ENCODE peak calls at places on chromosomes 6 and 20, in four cellular contexts. Q, P, R and K are unnamed samples.
A peak's percentile ranks its signal among the peaks of the same experiment; 100 is the strongest.

GRCh38 chr6:63451238-63451637 is 121.0 kb upstream of the LOC128125822 start:
- DNase-seq in Q (no peak), R (no peak), P (no peak), K (no peak)

GRCh38 chr6:26299286-26300042 is 65.5 kb upstream of the BTN3A2 start:
- DNase-seq in P (no peak), R (no peak), Q (no peak), K (no peak)

GRCh38 chr6:84415517-84415916 is 188.1 kb upstream of the CEP162 start:
- DNase-seq in R (no peak), Q (no peak), P (no peak), K (no peak)

GRCh38 chr6:91633374-91634184 is 1046.7 kb upstream of the MAP3K7 start:
- DNase-seq in P (peak; percentile 11), R (no peak), Q (no peak), K (no peak)

GRCh38 chr6:38432479-38432878 is 207.2 kb downstream of the BTBD9 start:
- DNase-seq in P (no peak), Q (no peak), R (no peak), K (no peak)

GRCh38 chr20:59308493-59309201 is 8.2 kb downstream of the EDN3 start:
- DNase-seq in P (no peak), R (no peak), Q (no peak), K (no peak)

GRCh38 chr20:41234546-41234945 is 83.0 kb downstream of the ZHX3 start:
- DNase-seq in Q (peak; percentile 30), R (peak; percentile 57), P (no peak), K (peak; percentile 78)

GRCh38 chr6:32816746-32817204 is at the start of gene HLA-DOB:
- DNase-seq in P (peak; percentile 16), Q (no peak), R (no peak), K (no peak)

GRCh38 chr6:72622094-72622540 is 253 bp downstream of the KCNQ5 start:
- DNase-seq in P (no peak), Q (no peak), R (peak; percentile 23), K (peak; percentile 73)

GRCh38 chr6:14661696-14662095 is 544.1 kb downstream of the CD83 start:
- DNase-seq in R (no peak), Q (no peak), P (no peak), K (no peak)

DNA sequence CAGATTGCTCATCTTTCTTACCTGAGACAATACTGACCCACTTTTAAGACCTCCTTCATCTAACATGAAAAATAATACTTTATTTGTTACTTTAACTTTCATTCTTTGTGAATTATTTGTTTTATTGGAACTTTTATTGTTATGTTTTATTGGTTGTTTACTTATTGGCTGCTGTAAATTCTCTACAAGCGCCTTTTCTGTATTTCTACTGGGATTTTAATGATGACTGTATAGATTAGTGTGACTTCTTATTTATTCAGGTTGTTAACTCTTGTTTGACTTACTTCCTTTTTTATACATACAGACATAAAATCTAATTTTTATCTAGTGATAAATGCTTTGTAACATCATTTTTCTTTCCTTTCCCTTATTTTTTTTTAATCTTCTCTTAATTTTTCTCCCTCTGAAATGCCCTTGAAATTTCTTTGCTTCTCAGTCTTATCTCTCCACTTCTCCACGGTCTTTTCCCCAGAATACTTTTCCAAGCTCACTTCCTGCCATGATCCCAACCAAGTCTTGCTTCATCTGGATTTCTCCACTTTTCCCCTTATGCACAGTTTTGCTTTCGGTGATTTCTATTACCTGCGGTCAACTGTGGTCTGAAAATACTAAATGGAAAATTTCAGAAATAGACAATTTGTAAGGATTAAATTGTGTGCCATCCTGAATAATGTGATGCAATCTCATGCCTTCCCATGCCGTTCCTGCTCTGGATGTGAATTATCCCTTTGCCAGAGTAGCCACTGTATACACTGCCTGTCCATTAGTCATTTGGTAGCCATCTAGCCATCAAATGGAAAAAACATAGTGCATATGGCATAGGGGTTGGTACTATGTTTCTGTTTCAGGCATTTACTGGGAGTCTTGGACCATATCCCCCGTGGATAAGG is 265.9 kb downstream of the PRL start:
- DNase-seq in Q (no peak), R (no peak), P (no peak), K (no peak)
- H3K27ac ChIP-seq in Q (no peak overlapping the region), R (no peak overlapping the region), P (no peak overlapping the region), K (no peak overlapping the region)

GRCh38 chr6:166169549-166170421 is 2.1 kb upstream of the TBXT start:
- DNase-seq in R (no peak), P (no peak), Q (no peak), K (peak; percentile 31)
- H3K4me3 ChIP-seq in R (no peak overlapping the region), P (no peak overlapping the region), Q (peak overlapping the region; percentile 56), K (no peak overlapping the region)

DNA sequence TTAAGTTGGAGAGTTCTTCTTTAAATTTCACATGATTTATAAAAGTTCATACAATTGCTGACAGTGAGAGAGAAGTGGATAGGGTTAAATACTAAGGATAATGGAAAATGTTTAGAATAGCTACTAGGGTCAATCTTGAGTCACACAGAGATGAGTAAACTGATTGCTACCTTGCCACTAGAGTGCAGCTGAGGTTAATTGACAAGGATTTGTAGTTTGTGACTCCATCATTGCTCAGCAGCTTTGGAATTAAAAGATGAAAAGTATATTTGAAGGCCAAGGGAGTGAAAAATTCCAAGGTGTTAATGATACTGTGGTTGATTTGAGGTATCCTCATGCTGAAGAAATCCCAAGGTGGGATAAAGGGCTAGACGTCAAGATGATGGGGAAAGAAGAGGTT is 524.0 kb downstream of the UTRN start:
- DNase-seq in Q (no peak), P (no peak), R (no peak), K (no peak)
- TF ChIP-seq CTCF in Q (no peak), P (no peak), R (no peak), K (no peak)

GRCh38 chr20:10616212-10616611 is 57.6 kb downstream of the JAG1 start:
- DNase-seq in Q (no peak), P (no peak), R (no peak), K (no peak)
- H3K27ac ChIP-seq in Q (no peak overlapping the region), P (no peak overlapping the region), R (no peak overlapping the region), K (no peak overlapping the region)

DNA sequence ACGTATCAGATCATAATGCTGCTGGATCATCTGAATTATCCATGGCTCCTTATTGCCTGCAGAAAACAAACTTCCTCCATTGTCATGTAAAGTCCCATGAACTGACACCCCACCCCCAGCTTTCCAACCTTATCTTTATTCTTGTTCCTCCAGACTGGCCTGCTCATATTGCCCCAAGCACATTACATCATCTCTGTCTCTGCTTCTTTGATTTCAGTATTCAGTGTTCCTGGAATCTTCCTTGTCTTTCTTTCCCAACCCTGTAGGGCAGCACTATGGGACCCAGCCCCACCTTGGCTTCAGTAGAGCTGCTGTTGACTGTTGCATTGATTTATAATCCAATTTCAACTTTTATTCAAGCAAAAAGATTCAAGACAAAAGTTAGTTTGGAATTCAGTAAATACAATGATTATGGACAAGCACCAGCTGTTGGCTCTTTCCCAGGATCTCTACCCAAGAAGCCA is 187.5 kb upstream of the ECI2 start:
- DNase-seq in R (peak; percentile 45), P (no peak), Q (no peak), K (no peak)
- H3K4me3 ChIP-seq in R (no peak overlapping the region), P (no peak overlapping the region), Q (no peak overlapping the region), K (no peak overlapping the region)